ENCODE peak calls at places on chromosomes 16 and 17, in four cellular contexts. J is left lung, G is ascending aorta, Q is epithelial cell of esophagus. N is an unnamed sample.
A peak's percentile ranks its signal among the peaks of the same experiment; 100 is the strongest.

GRCh38 chr16:81818514-81819304 is 39.6 kb downstream of the PLCG2 start:
- DNase-seq in G (no peak), J (no peak), Q (no peak), N (no peak)

GRCh38 chr16:68332411-68333121 is 21.7 kb downstream of the PRMT7 start:
- DNase-seq in Q (no peak), J (peak; percentile 67), G (no peak), N (no peak)

GRCh38 chr17:82384730-82385429 is 13.3 kb downstream of the UTS2R start:
- DNase-seq in J (no peak), Q (peak; percentile 94), G (peak; percentile 31), N (peak; percentile 61)

GRCh38 chr17:18257268-18257681 is 1.3 kb downstream of the FLII start:
- DNase-seq in G (no peak), Q (peak; percentile 75), J (no peak), N (peak; percentile 75)

GRCh38 chr16:81539009-81539820 is 94.6 kb downstream of the CMIP start:
- DNase-seq in G (no peak), Q (no peak), J (no peak), N (no peak)

GRCh38 chr16:16127469-16128116 is 95.7 kb downstream of the ABCC6 start:
- DNase-seq in Q (peak; percentile 66), G (no peak), J (peak; percentile 55), N (peak; percentile 84)

GRCh38 chr16:87662254-87663204 is 60.2 kb downstream of the JPH3 start:
- DNase-seq in G (no peak), Q (no peak), J (no peak), N (no peak)

GRCh38 chr16:78566397-78567073 is 467.1 kb downstream of the WWOX start:
- DNase-seq in G (no peak), Q (no peak), J (no peak), N (no peak)

GRCh38 chr17:63834431-63835166 is 7.1 kb upstream of the FTSJ3 start:
- DNase-seq in G (no peak), Q (peak; percentile 83), J (peak; percentile 48), N (peak; percentile 71)

GRCh38 chr16:13316008-13316407 is 414.6 kb downstream of the SHISA9 start:
- DNase-seq in Q (peak; percentile 13), J (no peak), G (no peak), N (no peak)

GRCh38 chr16:63613701-63614100 is 1508.2 kb downstream of the CDH11 start:
- DNase-seq in Q (peak; percentile 6), G (no peak), J (no peak), N (no peak)

GRCh38 chr17:79385962-79386563 is 224.8 kb downstream of the RBFOX3 start:
- DNase-seq in J (no peak), Q (no peak), G (no peak), N (no peak)

GRCh38 chr17:79391376-79391775 is 219.5 kb downstream of the RBFOX3 start:
- DNase-seq in Q (no peak), J (no peak), G (no peak), N (no peak)

GRCh38 chr17:79387783-79388182 is 223.1 kb downstream of the RBFOX3 start:
- DNase-seq in J (no peak), Q (no peak), G (no peak), N (no peak)

GRCh38 chr17:79389896-79390295 is 221.0 kb downstream of the RBFOX3 start:
- DNase-seq in G (no peak), J (no peak), Q (no peak), N (no peak)

GRCh38 chr17:79388556-79389295 is 222.1 kb downstream of the RBFOX3 start:
- DNase-seq in J (peak; percentile 44), Q (peak; percentile 56), G (no peak), N (peak; percentile 74)
- TF ChIP-seq CTCF in J (peak; percentile 43), Q (peak; percentile 73), G (peak; percentile 9), N (peak; percentile 54)

DNA sequence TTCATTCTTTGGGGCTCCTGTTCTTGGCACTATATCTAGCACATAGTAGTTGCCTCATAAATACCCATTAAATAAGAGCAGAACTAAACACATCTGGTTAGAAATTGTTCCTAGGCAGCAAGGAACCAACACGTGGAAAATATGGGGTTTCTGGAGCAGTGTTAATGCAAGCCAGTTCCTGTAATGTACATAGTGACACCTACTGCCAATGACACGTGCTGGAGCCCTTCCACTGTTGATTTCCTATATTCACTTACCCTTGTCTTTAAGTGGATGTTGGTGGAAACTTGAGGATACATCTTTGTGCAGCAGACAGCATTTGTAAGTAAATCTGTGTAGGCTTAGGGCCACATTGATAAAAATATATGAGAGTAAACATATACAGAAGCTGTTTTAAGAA is 1.6 kb upstream of the IRF8 start:
- DNase-seq in Q (no peak), G (no peak), J (no peak), N (no peak)
- TF ChIP-seq CTCF in Q (no peak), G (no peak), J (no peak), N (no peak)

GRCh38 chr16:5504028-5504758 is 406.6 kb upstream of the EEF2KMT start:
- DNase-seq in Q (no peak), J (no peak), G (no peak), N (no peak)

GRCh38 chr16:5505093-5505887 is 407.7 kb upstream of the EEF2KMT start:
- DNase-seq in Q (no peak), J (no peak), G (no peak), N (no peak)

GRCh38 chr16:5500526-5500925 is 402.9 kb upstream of the EEF2KMT start:
- DNase-seq in J (no peak), G (no peak), Q (no peak), N (no peak)

GRCh38 chr16:5502944-5503343 is 405.3 kb upstream of the EEF2KMT start:
- DNase-seq in J (no peak), Q (no peak), G (no peak), N (no peak)

GRCh38 chr16:5502467-5502869 is 404.9 kb upstream of the EEF2KMT start:
- DNase-seq in G (no peak), J (no peak), Q (no peak), N (peak; percentile 46)
- TF ChIP-seq CTCF in G (no peak), J (peak; percentile 11), Q (no peak), N (peak; percentile 45)

GRCh38 chr17:74691151-74691550 is 21.6 kb downstream of the CD300LF start:
- DNase-seq in G (no peak), Q (no peak), J (no peak), N (no peak)
- TF ChIP-seq CTCF in G (no peak), Q (no peak), J (no peak), N (no peak)

DNA sequence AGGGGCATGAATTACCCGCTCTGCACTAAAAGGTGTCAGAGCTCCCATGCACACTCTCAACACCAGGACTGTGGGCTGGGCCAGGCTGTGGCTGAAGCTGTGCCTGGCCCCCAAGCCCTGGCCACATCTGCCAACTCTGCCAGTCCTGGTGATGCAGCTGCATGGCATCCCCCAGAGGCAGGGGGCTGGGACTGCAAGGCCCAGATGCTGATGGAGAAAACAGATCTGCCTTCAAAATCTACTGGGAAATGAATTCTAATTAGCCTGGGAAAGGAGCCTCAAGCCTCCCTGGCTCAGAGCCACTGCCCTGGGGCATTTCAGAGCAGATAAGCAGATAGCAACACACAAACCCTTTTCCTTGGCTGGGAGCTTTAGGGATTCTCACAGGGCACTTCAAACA is 3.4 kb downstream of the CHST6 start:
- DNase-seq in J (no peak), G (no peak), Q (no peak), N (peak; percentile 69)
- TF ChIP-seq CTCF in J (no peak), G (no peak), Q (no peak), N (peak; percentile 41)